ENCODE peak calls at places on chromosomes 3 and 15, in seven cellular contexts. V is H1, H is HCT116, M is IMR-90, L is K562, Q is HepG2, U is SK-N-SH. W is an unnamed sample.

GRCh38 chr3:174859109-174859735 is at the start of gene NAALADL2:
- DNase-seq in V (no peak), H (no peak), M (no peak), L (no peak), Q (no peak), U (no peak), W (no peak)

GRCh38 chr3:101181801-101182200 is 138.6 kb downstream of the IMPG2 start:
- DNase-seq in V (no peak), H (no peak), M (no peak), L (no peak), Q (no peak), U (no peak), W (no peak)

GRCh38 chr15:80367094-80367493 is 37.1 kb upstream of the ARNT2 start:
- DNase-seq in V (peak), H (peak), M (peak), L (peak), Q (peak), U (peak), W (peak)

GRCh38 chr3:126546549-126547239 is 12.0 kb downstream of the C3orf22 start:
- DNase-seq in V (peak), H (no peak), M (no peak), L (no peak), Q (no peak), U (peak), W (no peak)

GRCh38 chr3:129116482-129116946 is 5.1 kb downstream of the RAB43 start:
- DNase-seq in V (no peak), H (no peak), M (no peak), L (no peak), Q (peak), U (no peak), W (no peak)

GRCh38 chr15:58038426-58039106 is 26.9 kb downstream of the ALDH1A2 start:
- DNase-seq in V (no peak), H (no peak), M (no peak), L (no peak), Q (no peak), U (no peak), W (no peak)

GRCh38 chr15:66842710-66843441 is 140.8 kb downstream of the SMAD6 start:
- DNase-seq in V (no peak), H (no peak), M (peak), L (peak), Q (peak), U (peak), W (peak)

GRCh38 chr3:119809249-119810017 is 27.5 kb downstream of the NR1I2 start:
- DNase-seq in V (no peak), H (no peak), M (no peak), L (no peak), Q (no peak), U (no peak), W (no peak)

GRCh38 chr15:73957276-73957675 is 31.0 kb downstream of the LOXL1 start:
- DNase-seq in V (no peak), H (no peak), M (no peak), L (no peak), Q (no peak), U (no peak), W (no peak)

GRCh38 chr3:4720316-4721075 is 227.3 kb downstream of the ITPR1 start:
- DNase-seq in V (peak), H (peak), M (peak), L (peak), Q (peak), U (no peak), W (peak)

GRCh38 chr3:64088408-64089136 is 65.3 kb upstream of the PSMD6 start:
- DNase-seq in V (no peak), H (no peak), M (no peak), L (no peak), Q (no peak), U (no peak), W (peak)

GRCh38 chr15:91234759-91235158 is 134.7 kb downstream of the SV2B start:
- DNase-seq in V (no peak), H (no peak), M (no peak), L (no peak), Q (no peak), U (no peak), W (no peak)

GRCh38 chr3:154062513-154062912 is 58.7 kb upstream of the ARHGEF26 start:
- DNase-seq in V (no peak), H (no peak), M (no peak), L (no peak), Q (no peak), U (no peak), W (no peak)

GRCh38 chr3:194685723-194686413 is at the start of gene FAM43A:
- DNase-seq in V (peak), H (peak), M (peak), L (peak), Q (peak), U (peak), W (peak)
- TF ChIP-seq CTCF in V (no peak), H (no peak), M (peak), L (peak), Q (peak), U (peak), W (no peak)

GRCh38 chr15:72169921-72170611 is 27.5 kb downstream of the GRAMD2A start:
- DNase-seq in V (no peak), H (no peak), M (no peak), L (no peak), Q (no peak), U (no peak), W (no peak)

GRCh38 chr15:72169236-72169920 is 28.2 kb downstream of the GRAMD2A start:
- DNase-seq in V (no peak), H (no peak), M (no peak), L (no peak), Q (no peak), U (no peak), W (no peak)

GRCh38 chr15:72172796-72173195 is 24.8 kb downstream of the GRAMD2A start:
- DNase-seq in V (no peak), H (no peak), M (no peak), L (no peak), Q (no peak), U (no peak), W (no peak)

GRCh38 chr15:72168833-72169232 is 28.8 kb downstream of the GRAMD2A start:
- DNase-seq in V (no peak), H (no peak), M (no peak), L (no peak), Q (no peak), U (no peak), W (no peak)

GRCh38 chr15:72170691-72171090 is 26.9 kb downstream of the GRAMD2A start:
- DNase-seq in V (no peak), H (no peak), M (no peak), L (no peak), Q (no peak), U (no peak), W (no peak)
- TF ChIP-seq RAD21 in V (no peak), H (no peak), M (no peak), L (no peak), Q (no peak), U (no peak), W (no peak)

GRCh38 chr3:42012935-42013651 is 51.2 kb upstream of the ULK4 start:
- DNase-seq in V (peak), H (peak), M (peak), L (peak), Q (peak), U (peak), W (peak)
- TF ChIP-seq CTCF in V (no peak), H (no peak), M (peak), L (no peak), Q (no peak), U (no peak), W (no peak)

DNA sequence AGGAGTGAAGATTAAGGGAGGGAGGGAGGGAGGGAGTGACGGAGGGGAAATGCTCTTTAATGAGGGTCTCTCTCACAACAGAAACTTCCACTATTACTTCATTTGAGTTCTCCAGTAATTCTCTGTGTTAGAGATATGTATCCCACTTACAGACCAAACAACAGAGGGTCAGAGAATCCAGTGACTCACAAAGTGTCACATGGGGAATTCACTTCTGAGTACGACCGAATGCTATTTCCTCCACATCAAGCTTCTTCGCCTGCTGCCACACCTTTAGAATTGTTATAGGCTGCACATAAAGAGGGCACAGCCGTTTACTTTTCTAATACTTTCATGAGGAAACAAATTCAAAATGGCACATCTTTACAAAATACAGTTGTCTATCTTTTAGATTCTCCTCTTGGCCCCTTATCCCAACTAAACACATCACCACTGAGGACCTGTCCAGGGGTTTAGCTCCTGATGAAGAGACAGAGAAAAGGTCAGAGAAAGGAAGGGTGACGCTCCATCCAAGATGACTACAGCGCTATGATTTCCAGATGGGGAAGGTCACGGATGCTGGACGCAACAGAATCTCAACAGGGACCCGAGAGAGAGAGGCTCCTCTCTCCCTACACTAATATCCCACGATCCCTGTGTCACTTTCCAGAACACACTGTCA is 119.0 kb downstream of the XXYLT1 start:
- DNase-seq in V (no peak), H (peak), M (peak), L (no peak), Q (peak), U (no peak), W (peak)
- TF ChIP-seq RAD21 in V (no peak), H (no peak), M (no peak), L (no peak), Q (no peak), U (no peak), W (no peak)

W was measured in A549.